ENCODE peak calls at places on chromosomes 11 and 22, in six cellular contexts. P is GM23338, U is K562, M is esophagus muscularis mucosa, B is GM12891, G is HCT116. Y is an unnamed sample.

GRCh38 chr11:44887598-44887997 is 63.1 kb downstream of the TP53I11 start:
- DNase-seq in P (peak), G (no peak), M (no peak), U (no peak), B (no peak), Y (no peak)

GRCh38 chr11:92380882-92381281 is 156.3 kb downstream of the FAT3 start:
- DNase-seq in U (no peak), B (no peak), M (no peak), G (no peak), P (no peak), Y (no peak)

GRCh38 chr11:46050065-46050464 is 71.2 kb downstream of the PHF21A start:
- DNase-seq in G (peak), U (no peak), P (peak), B (no peak), M (no peak), Y (peak)

GRCh38 chr22:23086787-23087186 is 16.5 kb downstream of the GNAZ start:
- DNase-seq in G (no peak), M (no peak), P (no peak), B (no peak), U (no peak), Y (no peak)

GRCh38 chr11:112525270-112525669 is 264.6 kb upstream of the PLET1 start:
- DNase-seq in M (no peak), B (no peak), U (no peak), P (no peak), G (no peak), Y (peak)

GRCh38 chr11:46348566-46348981 is 1.3 kb downstream of the DGKZ start:
- DNase-seq in U (no peak), B (no peak), G (no peak), P (no peak), M (no peak), Y (peak)

GRCh38 chr22:50059185-50059880 is 1.2 kb upstream of the TTLL8 start:
- DNase-seq in U (peak), M (no peak), P (peak), B (no peak), G (no peak), Y (no peak)

GRCh38 chr11:104142701-104143100 is 21.2 kb downstream of the PDGFD start:
- DNase-seq in M (no peak), U (no peak), P (no peak), G (no peak), B (no peak), Y (no peak)

GRCh38 chr11:93059074-93059957 is 89.9 kb downstream of the MTNR1B start:
- DNase-seq in P (no peak), G (no peak), U (no peak), M (no peak), B (no peak), Y (no peak)

GRCh38 chr11:324131-324530 is 3.5 kb upstream of the IFITM3 start:
- DNase-seq in B (no peak), G (no peak), M (no peak), P (no peak), U (no peak), Y (no peak)

GRCh38 chr22:38220163-38220562 is 18.4 kb downstream of the MAFF start:
- DNase-seq in P (no peak), B (no peak), G (no peak), U (no peak), M (no peak), Y (no peak)

GRCh38 chr11:57323503-57324153 is 1.1 kb downstream of the TNKS1BP1 start:
- DNase-seq in M (no peak), U (peak), B (no peak), G (no peak), P (no peak), Y (no peak)

GRCh38 chr22:30422481-30423295 is 2.9 kb upstream of the MTFP1 start:
- DNase-seq in P (peak), U (peak), G (peak), B (no peak), M (peak), Y (peak)

DNA sequence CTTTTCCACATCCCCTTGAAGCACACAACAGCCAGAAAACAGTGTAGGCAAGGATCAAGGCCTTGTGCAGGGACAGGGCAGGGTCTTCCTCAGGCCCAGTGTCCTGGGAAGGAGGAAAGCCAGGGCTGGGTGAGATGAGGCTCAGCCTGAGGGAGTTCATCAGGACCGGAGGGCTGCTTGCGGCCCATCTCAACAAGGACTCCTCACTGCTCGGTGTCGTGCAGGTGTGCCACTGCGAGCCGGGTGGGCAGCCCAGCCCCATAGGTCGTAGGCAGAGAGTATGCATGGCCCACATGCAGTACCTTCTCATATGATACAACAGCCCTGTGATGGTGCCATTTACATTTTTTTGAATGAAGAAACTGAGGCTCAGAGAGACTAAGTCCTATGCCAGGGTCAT is 12.9 kb downstream of the SHISA8 start:
- DNase-seq in B (no peak), M (no peak), P (no peak), U (no peak), G (no peak), Y (no peak)
- TF ChIP-seq POLR2AphosphoS5 in B (peak), M (no peak), P (no peak), U (no peak), G (no peak), Y (no peak)

GRCh38 chr11:66848671-66849500 is 5.6 kb downstream of the RCE1 start:
- DNase-seq in M (no peak), G (no peak), B (peak), U (no peak), P (no peak), Y (no peak)
- TF ChIP-seq POLR2AphosphoS5 in M (no peak), G (no peak), B (no peak), U (no peak), P (no peak), Y (no peak)

GRCh38 chr22:25935266-25936058 is 193.5 kb downstream of the MYO18B start:
- DNase-seq in G (no peak), M (no peak), P (peak), U (no peak), B (no peak), Y (no peak)
- TF ChIP-seq POLR2AphosphoS5 in G (no peak), M (no peak), P (peak), U (no peak), B (no peak), Y (no peak)

DNA sequence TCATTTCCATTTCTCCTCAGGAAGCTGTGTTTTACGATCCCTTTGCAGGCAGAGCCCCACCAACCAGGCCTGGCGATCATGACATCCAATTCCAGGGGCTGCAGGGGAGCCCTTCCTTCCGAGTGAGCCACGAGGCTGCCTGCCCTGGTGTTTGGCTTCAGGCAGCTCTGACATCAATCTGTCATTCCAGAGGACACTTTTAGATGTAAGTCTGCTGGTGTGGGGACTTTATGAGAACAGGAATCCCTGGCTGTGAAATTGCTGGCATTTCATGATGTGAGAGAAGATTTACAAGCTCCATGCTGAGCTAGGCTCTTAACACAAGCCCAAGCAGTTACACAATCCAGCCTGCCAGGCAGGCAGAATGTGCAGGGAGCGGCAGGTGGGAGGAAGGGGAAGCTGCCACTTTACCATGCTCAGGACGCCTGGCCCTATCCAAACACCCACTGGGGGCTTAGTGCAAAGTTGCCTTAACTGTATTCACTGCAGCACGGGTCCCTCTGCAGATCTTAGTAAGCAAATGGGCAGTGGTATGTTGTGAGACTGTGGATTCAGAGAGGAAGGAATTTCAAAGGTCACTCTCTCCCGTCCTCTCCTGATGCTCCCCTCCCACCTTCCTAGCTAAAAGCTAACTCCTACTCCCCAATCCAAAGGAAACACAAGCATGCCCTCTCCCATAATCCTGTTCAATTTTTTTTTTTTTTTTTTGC is 43.4 kb upstream of the MICAL2 start:
- DNase-seq in B (no peak), P (peak), U (no peak), M (no peak), G (no peak), Y (peak)
- TF ChIP-seq POLR2AphosphoS5 in B (no peak), P (no peak), U (no peak), M (peak), G (no peak), Y (peak)

GRCh38 chr22:19480173-19480568 is 451 bp downstream of the CDC45 start:
- DNase-seq in M (no peak), P (no peak), B (no peak), U (no peak), G (no peak), Y (no peak)
- TF ChIP-seq POLR2AphosphoS5 in M (no peak), P (no peak), B (no peak), U (no peak), G (no peak), Y (no peak)

GRCh38 chr11:1739576-1739975 is 10.8 kb downstream of the IFITM10 start:
- DNase-seq in M (no peak), P (no peak), B (no peak), G (no peak), U (no peak), Y (no peak)
- TF ChIP-seq POLR2AphosphoS5 in M (no peak), P (no peak), B (no peak), G (no peak), U (no peak), Y (no peak)